ENCODE peak calls at places on chromosome 2, in eight cellular contexts. W, J, D, U, N, L, X and H are unnamed samples.

GRCh38 chr2:60844105-60844504 is 37.3 kb upstream of the REL start:
- DNase-seq in W (no peak), J (no peak), D (no peak), U (no peak), N (no peak), L (no peak), X (peak), H (no peak)

GRCh38 chr2:159925975-159926374 is 128.0 kb upstream of the CD302 start:
- DNase-seq in W (no peak), J (no peak), D (no peak), U (no peak), N (no peak), L (no peak), X (no peak), H (no peak)

GRCh38 chr2:74921236-74921736 is 37.2 kb upstream of the POLE4 start:
- DNase-seq in W (no peak), J (no peak), D (no peak), U (no peak), N (no peak), L (no peak), X (no peak), H (no peak)

GRCh38 chr2:101295895-101296294 is 12.6 kb downstream of the RNF149 start:
- DNase-seq in W (no peak), J (no peak), D (peak), U (no peak), N (no peak), L (no peak), X (no peak), H (no peak)

GRCh38 chr2:211673054-211673628 is 865.5 kb downstream of the ERBB4 start:
- DNase-seq in W (no peak), J (no peak), D (no peak), U (no peak), N (no peak), L (no peak), X (no peak), H (no peak)

GRCh38 chr2:130824492-130825061 is 12.1 kb upstream of the ARHGEF4 start:
- DNase-seq in W (no peak), J (no peak), D (peak), U (peak), N (no peak), L (peak), X (peak), H (no peak)

GRCh38 chr2:24928036-24928435 is 8.0 kb upstream of the ADCY3 start:
- DNase-seq in W (no peak), J (no peak), D (no peak), U (no peak), N (no peak), L (no peak), X (no peak), H (no peak)

GRCh38 chr2:10398496-10398895 is 49.6 kb downstream of the ODC1 start:
- DNase-seq in W (peak), J (no peak), D (no peak), U (no peak), N (no peak), L (no peak), X (no peak), H (no peak)